ENCODE peak calls at places on chromosomes 1 and 21, in four cellular contexts. L, P, E and S are unnamed samples.

GRCh38 chr1:110559157-110559556 is 40.2 kb upstream of the KCNA10 start:
- DNase-seq in L (no peak), P (no peak), E (no peak), S (no peak)

GRCh38 chr1:84845357-84845756 is 47.6 kb downstream of the LPAR3 start:
- DNase-seq in L (no peak), P (no peak), E (no peak), S (no peak)

GRCh38 chr1:53343831-53344668 is 16.2 kb upstream of the LRP8 start:
- DNase-seq in L (peak), P (no peak), E (no peak), S (no peak)

GRCh38 chr1:77768006-77768405 is 8.4 kb upstream of the USP33 start:
- DNase-seq in L (no peak), P (no peak), E (no peak), S (no peak)

GRCh38 chr1:35726814-35727433 is 8.2 kb upstream of the C1orf216 start:
- DNase-seq in L (peak), P (peak), E (peak), S (peak)

GRCh38 chr1:59046730-59047157 is 250.2 kb upstream of the FGGY start:
- DNase-seq in L (no peak), P (no peak), E (no peak), S (no peak)

GRCh38 chr1:159838715-159839114 is 12.0 kb downstream of the SLAMF8 start:
- DNase-seq in L (no peak), P (no peak), E (no peak), S (no peak)

GRCh38 chr21:37319551-37319950 is 47.0 kb upstream of the DYRK1A start:
- DNase-seq in L (no peak), P (no peak), E (no peak), S (no peak)

GRCh38 chr1:220966473-220966872 is 87.2 kb downstream of the HLX start:
- DNase-seq in L (no peak), P (no peak), E (no peak), S (no peak)

GRCh38 chr1:87176090-87176489 is 152.6 kb upstream of the LMO4 start:
- DNase-seq in L (no peak), P (no peak), E (no peak), S (no peak)

GRCh38 chr1:232134365-232134764 is 495.6 kb downstream of the SIPA1L2 start:
- DNase-seq in L (no peak), P (no peak), E (no peak), S (no peak)

GRCh38 chr21:25350056-25350455 is 257.2 kb downstream of the MRPL39 start:
- DNase-seq in L (no peak), P (no peak), E (peak), S (peak)

GRCh38 chr1:167757433-167758309 is 35.9 kb downstream of the MPZL1 start:
- DNase-seq in L (no peak), P (no peak), E (no peak), S (no peak)

GRCh38 chr1:237383825-237384612 is 342.0 kb downstream of the RYR2 start:
- DNase-seq in L (no peak), P (no peak), E (peak), S (no peak)

GRCh38 chr1:25360596-25361581 is 22.8 kb downstream of the TMEM50A start:
- DNase-seq in L (no peak), P (no peak), E (no peak), S (no peak)

GRCh38 chr1:180632326-180633088 is 685 bp downstream of the XPR1 start:
- DNase-seq in L (peak), P (peak), E (peak), S (peak)

GRCh38 chr1:62962014-62962793 is 178.3 kb downstream of the ATG4C start:
- DNase-seq in L (no peak), P (no peak), E (no peak), S (no peak)

GRCh38 chr1:2528611-2528965 is 1.5 kb downstream of the HES5 start:
- DNase-seq in L (no peak), P (no peak), E (no peak), S (no peak)

GRCh38 chr1:30511563-30512252 is 211.7 kb downstream of the MATN1 start:
- DNase-seq in L (no peak), P (no peak), E (no peak), S (no peak)

GRCh38 chr1:56676571-56677035 is 31.5 kb downstream of the PRKAA2 start:
- DNase-seq in L (no peak), P (no peak), E (no peak), S (no peak)

GRCh38 chr21:42317341-42317741 is 2.1 kb upstream of the TFF3 start:
- DNase-seq in L (no peak), P (no peak), E (no peak), S (no peak)

GRCh38 chr1:182080955-182081582 is 19.6 kb upstream of the ZNF648 start:
- DNase-seq in L (no peak), P (no peak), E (peak), S (peak)

GRCh38 chr1:234609528-234610042 is 393 bp downstream of the IRF2BP2 start:
- DNase-seq in L (peak), P (no peak), E (peak), S (peak)

GRCh38 chr1:107643766-107644165 is 321.2 kb downstream of the VAV3 start:
- DNase-seq in L (no peak), P (no peak), E (no peak), S (no peak)

GRCh38 chr1:107649023-107649422 is 316.0 kb downstream of the VAV3 start:
- DNase-seq in L (no peak), P (no peak), E (no peak), S (no peak)

GRCh38 chr1:107648071-107648470 is 316.9 kb downstream of the VAV3 start:
- DNase-seq in L (no peak), P (no peak), E (no peak), S (no peak)

GRCh38 chr1:107652976-107653375 is 312.0 kb downstream of the VAV3 start:
- DNase-seq in L (no peak), P (no peak), E (no peak), S (no peak)

GRCh38 chr1:107647012-107647411 is 318.0 kb downstream of the VAV3 start:
- DNase-seq in L (no peak), P (no peak), E (no peak), S (no peak)
- TF ChIP-seq CTCF in L (no peak), P (no peak), E (no peak), S (no peak)

GRCh38 chr1:211519602-211520001 is 27.6 kb upstream of the RD3 start:
- DNase-seq in L (no peak), P (no peak), E (no peak), S (no peak)

GRCh38 chr1:211522804-211523203 is 30.8 kb upstream of the RD3 start:
- DNase-seq in L (no peak), P (no peak), E (no peak), S (no peak)

GRCh38 chr1:211518330-211519289 is 26.6 kb upstream of the RD3 start:
- DNase-seq in L (no peak), P (no peak), E (no peak), S (no peak)

GRCh38 chr1:211521102-211521815 is 29.3 kb upstream of the RD3 start:
- DNase-seq in L (no peak), P (no peak), E (no peak), S (no peak)

GRCh38 chr1:211520641-211521040 is 28.7 kb upstream of the RD3 start:
- DNase-seq in L (no peak), P (no peak), E (no peak), S (no peak)
- TF ChIP-seq CTCF in L (no peak), P (no peak), E (no peak), S (no peak)

DNA sequence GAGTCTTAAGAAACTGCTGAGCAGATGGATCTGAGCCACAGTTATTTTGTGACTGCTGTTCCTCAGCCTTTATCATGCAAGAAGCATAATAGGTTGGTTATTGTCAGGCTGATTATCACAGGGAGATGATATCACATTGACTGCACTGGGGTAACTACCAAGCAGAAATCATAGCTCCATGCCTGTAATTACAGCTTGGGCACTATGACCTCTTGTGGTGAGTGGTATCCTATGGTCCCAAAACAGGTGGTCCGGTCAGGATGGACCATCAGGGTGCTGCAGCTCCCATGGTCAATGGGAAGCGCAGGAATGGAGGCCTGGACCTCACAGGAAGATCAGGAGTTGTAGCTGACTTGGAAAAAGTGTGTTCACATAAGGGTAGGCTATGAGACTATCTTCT is 11.4 kb upstream of the ATP2B4 start:
- DNase-seq in L (no peak), P (no peak), E (no peak), S (no peak)
- TF ChIP-seq CTCF in L (no peak), P (peak), E (no peak), S (no peak)

DNA sequence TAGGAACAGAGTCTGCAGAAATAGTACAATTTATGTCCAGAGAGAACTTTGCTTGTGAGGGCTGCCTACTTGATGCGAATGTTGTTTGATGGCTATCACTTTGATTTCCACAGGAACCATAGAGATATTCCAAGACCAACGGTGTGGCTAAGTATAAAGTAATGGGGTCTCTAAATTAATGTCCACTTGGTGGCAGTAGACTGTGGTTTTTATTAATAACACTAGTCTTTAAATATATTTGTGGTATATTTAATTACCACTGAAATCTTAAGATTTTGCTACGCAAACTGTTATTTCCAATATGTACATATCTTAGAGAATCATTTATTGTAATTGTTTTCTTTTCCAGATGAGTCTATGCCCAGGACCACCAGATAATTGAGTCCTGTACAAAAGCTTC is 647.9 kb downstream of the PLA2G4A start:
- DNase-seq in L (no peak), P (no peak), E (peak), S (no peak)
- TF ChIP-seq CTCF in L (peak), P (peak), E (peak), S (peak)

DNA sequence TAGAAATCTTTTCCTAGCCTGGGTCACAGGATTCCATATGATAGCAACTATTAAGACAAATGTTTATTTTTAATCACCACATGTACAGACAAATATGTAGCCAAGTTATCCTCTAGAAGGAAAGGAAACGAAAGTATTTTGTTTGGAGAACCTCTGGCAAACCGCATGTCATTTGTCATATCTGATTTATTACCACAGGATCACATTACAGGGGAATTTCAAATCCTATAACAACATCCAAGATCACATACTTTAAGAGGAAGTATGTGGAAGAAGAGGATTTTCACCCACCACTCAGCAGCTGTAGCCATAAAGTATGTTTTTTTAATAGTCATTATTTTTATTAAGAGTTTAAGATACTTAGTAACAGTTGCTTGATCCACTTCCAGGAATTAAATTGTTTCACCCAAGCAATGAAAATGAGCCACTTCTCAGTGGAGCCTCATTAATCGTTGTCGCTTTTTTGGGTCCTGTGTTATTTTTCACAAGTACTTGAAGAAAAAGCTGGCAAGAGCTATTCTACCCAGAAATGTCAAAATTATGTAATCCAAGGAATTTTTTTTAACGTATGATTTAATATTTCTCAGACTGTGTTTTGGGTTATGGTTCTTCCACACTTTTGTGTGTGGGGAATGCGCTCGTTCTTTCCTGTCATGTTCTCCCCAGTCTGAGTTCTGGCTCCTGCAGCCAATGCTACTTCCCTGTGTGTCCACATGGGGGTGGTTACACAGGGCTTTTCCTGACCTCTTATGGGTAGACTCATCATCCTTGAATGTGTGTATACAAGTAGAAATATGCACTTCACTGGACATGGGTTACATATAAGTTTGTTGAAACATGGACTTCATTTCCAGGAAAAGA is 6.9 kb downstream of the SERTAD4 start:
- DNase-seq in L (no peak), P (no peak), E (peak), S (peak)
- TF ChIP-seq CTCF in L (no peak), P (peak), E (peak), S (peak)